ENCODE peak calls at places on chromosomes 13 and 19, in seven cellular contexts. One of them, this sample, is unnamed.

GRCh38 chr19:55018633-55019032 is 19.4 kb downstream of the GP6 start:
- DNase-seq in tibial artery: no peak
- DNase-seq in GM23338: no peak
- DNase-seq in colonic mucosa: no peak
- DNase-seq in fibroblast of pulmonary artery: no peak
- DNase-seq in astrocyte of the cerebellum: no peak
- DNase-seq in thyroid gland: no peak
- DNase-seq in this sample: no peak

GRCh38 chr13:42547615-42548014 is 26.3 kb upstream of the TNFSF11 start:
- DNase-seq in colonic mucosa: no peak
- DNase-seq in tibial artery: no peak
- DNase-seq in GM23338: no peak
- DNase-seq in fibroblast of pulmonary artery: no peak
- DNase-seq in thyroid gland: no peak
- DNase-seq in astrocyte of the cerebellum: no peak
- DNase-seq in this sample: no peak

GRCh38 chr19:44741258-44741731 is 7.2 kb upstream of the BCL3 start:
- DNase-seq in tibial artery: no peak
- DNase-seq in astrocyte of the cerebellum: no peak
- DNase-seq in fibroblast of pulmonary artery: peak; percentile 45
- DNase-seq in thyroid gland: no peak
- DNase-seq in GM23338: no peak
- DNase-seq in colonic mucosa: peak; percentile 57
- DNase-seq in this sample: no peak

GRCh38 chr13:104011505-104012270 is 945.5 kb upstream of the SLC10A2 start:
- DNase-seq in thyroid gland: peak; percentile 81
- DNase-seq in colonic mucosa: no peak
- DNase-seq in astrocyte of the cerebellum: peak; percentile 33
- DNase-seq in GM23338: peak; percentile 13
- DNase-seq in tibial artery: no peak
- DNase-seq in fibroblast of pulmonary artery: no peak
- DNase-seq in this sample: no peak

GRCh38 chr13:33548065-33548464 is 262.5 kb upstream of the STARD13 start:
- DNase-seq in astrocyte of the cerebellum: no peak
- DNase-seq in colonic mucosa: no peak
- DNase-seq in tibial artery: no peak
- DNase-seq in GM23338: no peak
- DNase-seq in fibroblast of pulmonary artery: no peak
- DNase-seq in thyroid gland: no peak
- DNase-seq in this sample: no peak

GRCh38 chr13:110850840-110851239 is 64.0 kb downstream of the ANKRD10 start:
- DNase-seq in fibroblast of pulmonary artery: no peak
- DNase-seq in colonic mucosa: no peak
- DNase-seq in GM23338: no peak
- DNase-seq in astrocyte of the cerebellum: no peak
- DNase-seq in tibial artery: no peak
- DNase-seq in thyroid gland: no peak
- DNase-seq in this sample: no peak

GRCh38 chr13:30388401-30389283 is 33.7 kb upstream of the UBE2L5 start:
- DNase-seq in colonic mucosa: no peak
- DNase-seq in astrocyte of the cerebellum: no peak
- DNase-seq in tibial artery: no peak
- DNase-seq in GM23338: peak; percentile 43
- DNase-seq in thyroid gland: no peak
- DNase-seq in fibroblast of pulmonary artery: peak; percentile 21
- DNase-seq in this sample: no peak

GRCh38 chr19:55353803-55354697 is 469 bp downstream of the COX6B2 start:
- DNase-seq in GM23338: peak; percentile 89
- DNase-seq in fibroblast of pulmonary artery: peak; percentile 41
- DNase-seq in thyroid gland: peak; percentile 29
- DNase-seq in colonic mucosa: peak; percentile 84
- DNase-seq in tibial artery: peak; percentile 40
- DNase-seq in astrocyte of the cerebellum: no peak
- DNase-seq in this sample: no peak

GRCh38 chr19:29861575-29861974 is 49.8 kb downstream of the CCNE1 start:
- DNase-seq in thyroid gland: no peak
- DNase-seq in GM23338: no peak
- DNase-seq in astrocyte of the cerebellum: no peak
- DNase-seq in fibroblast of pulmonary artery: no peak
- DNase-seq in tibial artery: no peak
- DNase-seq in colonic mucosa: no peak
- DNase-seq in this sample: no peak

GRCh38 chr13:100269837-100270236 is 180.9 kb downstream of the PCCA start:
- DNase-seq in GM23338: no peak
- DNase-seq in tibial artery: peak; percentile 73
- DNase-seq in colonic mucosa: peak; percentile 62
- DNase-seq in fibroblast of pulmonary artery: peak; percentile 94
- DNase-seq in thyroid gland: peak; percentile 61
- DNase-seq in astrocyte of the cerebellum: peak; percentile 54
- DNase-seq in this sample: peak; percentile 37

GRCh38 chr13:32905063-32905863 is 111.0 kb upstream of the KL start:
- DNase-seq in GM23338: peak; percentile 14
- DNase-seq in tibial artery: no peak
- DNase-seq in thyroid gland: no peak
- DNase-seq in astrocyte of the cerebellum: no peak
- DNase-seq in fibroblast of pulmonary artery: no peak
- DNase-seq in colonic mucosa: no peak
- DNase-seq in this sample: no peak

GRCh38 chr13:76016799-76017198 is 380.7 kb downstream of the LMO7 start:
- DNase-seq in tibial artery: no peak
- DNase-seq in thyroid gland: peak; percentile 12
- DNase-seq in astrocyte of the cerebellum: no peak
- DNase-seq in colonic mucosa: peak; percentile 26
- DNase-seq in fibroblast of pulmonary artery: peak; percentile 46
- DNase-seq in GM23338: peak; percentile 80
- DNase-seq in this sample: no peak

GRCh38 chr13:72853000-72853399 is 71.1 kb downstream of the PIBF1 start:
- DNase-seq in GM23338: no peak
- DNase-seq in colonic mucosa: no peak
- DNase-seq in thyroid gland: no peak
- DNase-seq in fibroblast of pulmonary artery: peak; percentile 22
- DNase-seq in astrocyte of the cerebellum: no peak
- DNase-seq in tibial artery: no peak
- DNase-seq in this sample: no peak

GRCh38 chr13:78655007-78655406 is 3.9 kb downstream of the OBI1 start:
- DNase-seq in thyroid gland: no peak
- DNase-seq in astrocyte of the cerebellum: no peak
- DNase-seq in colonic mucosa: no peak
- DNase-seq in tibial artery: no peak
- DNase-seq in fibroblast of pulmonary artery: no peak
- DNase-seq in GM23338: no peak
- DNase-seq in this sample: no peak

GRCh38 chr19:45469132-45469834 is 1.5 kb downstream of the FOSB start:
- DNase-seq in astrocyte of the cerebellum: peak; percentile 80
- DNase-seq in colonic mucosa: peak; percentile 93
- DNase-seq in fibroblast of pulmonary artery: peak; percentile 94
- DNase-seq in GM23338: peak; percentile 96
- DNase-seq in tibial artery: peak; percentile 92
- DNase-seq in thyroid gland: peak; percentile 94
- DNase-seq in this sample: peak; percentile 89

GRCh38 chr13:21684576-21684975 is 13.7 kb downstream of the FGF9 start:
- DNase-seq in fibroblast of pulmonary artery: no peak
- DNase-seq in thyroid gland: no peak
- DNase-seq in colonic mucosa: no peak
- DNase-seq in GM23338: no peak
- DNase-seq in astrocyte of the cerebellum: no peak
- DNase-seq in tibial artery: no peak
- DNase-seq in this sample: no peak

GRCh38 chr13:73428137-73428536 is 369.3 kb downstream of the KLF5 start:
- DNase-seq in colonic mucosa: no peak
- DNase-seq in fibroblast of pulmonary artery: peak; percentile 80
- DNase-seq in GM23338: no peak
- DNase-seq in astrocyte of the cerebellum: peak; percentile 81
- DNase-seq in tibial artery: no peak
- DNase-seq in thyroid gland: no peak
- DNase-seq in this sample: peak; percentile 4

GRCh38 chr13:95156208-95156607 is 145.0 kb downstream of the ABCC4 start:
- DNase-seq in GM23338: no peak
- DNase-seq in astrocyte of the cerebellum: peak; percentile 13
- DNase-seq in thyroid gland: no peak
- DNase-seq in colonic mucosa: no peak
- DNase-seq in fibroblast of pulmonary artery: peak; percentile 65
- DNase-seq in tibial artery: no peak
- DNase-seq in this sample: no peak
- TF ChIP-seq CTCF in GM23338: peak; percentile 48
- TF ChIP-seq CTCF in astrocyte of the cerebellum: peak; percentile 37
- TF ChIP-seq CTCF in thyroid gland: no peak
- TF ChIP-seq CTCF in colonic mucosa: no peak
- TF ChIP-seq CTCF in fibroblast of pulmonary artery: peak; percentile 47
- TF ChIP-seq CTCF in tibial artery: no peak
- TF ChIP-seq CTCF in this sample: peak; percentile 25

GRCh38 chr19:10896851-10897526 is 25.6 kb downstream of the CARM1 start:
- DNase-seq in tibial artery: no peak
- DNase-seq in fibroblast of pulmonary artery: no peak
- DNase-seq in thyroid gland: no peak
- DNase-seq in colonic mucosa: peak; percentile 40
- DNase-seq in GM23338: no peak
- DNase-seq in astrocyte of the cerebellum: no peak
- DNase-seq in this sample: no peak

GRCh38 chr19:10894911-10895213 is 23.5 kb downstream of the CARM1 start:
- DNase-seq in astrocyte of the cerebellum: no peak
- DNase-seq in fibroblast of pulmonary artery: no peak
- DNase-seq in colonic mucosa: no peak
- DNase-seq in tibial artery: no peak
- DNase-seq in GM23338: peak; percentile 35
- DNase-seq in thyroid gland: no peak
- DNase-seq in this sample: no peak

GRCh38 chr19:10895363-10895762 is 24.0 kb downstream of the CARM1 start:
- DNase-seq in GM23338: no peak
- DNase-seq in colonic mucosa: no peak
- DNase-seq in thyroid gland: no peak
- DNase-seq in fibroblast of pulmonary artery: no peak
- DNase-seq in tibial artery: no peak
- DNase-seq in astrocyte of the cerebellum: no peak
- DNase-seq in this sample: no peak

GRCh38 chr19:10898633-10899032 is 27.3 kb downstream of the CARM1 start:
- DNase-seq in astrocyte of the cerebellum: no peak
- DNase-seq in tibial artery: no peak
- DNase-seq in fibroblast of pulmonary artery: no peak
- DNase-seq in thyroid gland: no peak
- DNase-seq in GM23338: no peak
- DNase-seq in colonic mucosa: no peak
- DNase-seq in this sample: no peak

DNA sequence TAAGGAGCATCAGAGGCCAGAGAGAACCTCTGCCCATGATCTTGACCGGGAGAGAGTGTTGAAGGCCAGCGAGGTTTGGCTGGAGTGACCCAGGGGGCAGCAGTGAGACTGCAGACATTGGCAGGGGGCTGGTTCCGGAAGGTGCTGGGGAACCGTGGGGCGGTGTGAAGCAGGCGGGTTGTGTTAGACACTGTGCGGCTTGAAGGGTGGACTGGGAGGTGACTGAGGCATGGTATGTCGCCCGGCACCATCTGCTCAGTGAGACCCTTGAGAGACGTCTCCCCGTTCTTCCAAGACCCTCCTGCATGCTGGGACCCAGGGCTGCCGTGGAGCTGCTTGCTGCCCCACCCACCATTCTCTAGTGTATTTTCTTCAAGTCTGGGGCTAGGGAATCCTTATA is 24.6 kb downstream of the CARM1 start:
- DNase-seq in thyroid gland: no peak
- DNase-seq in fibroblast of pulmonary artery: no peak
- DNase-seq in astrocyte of the cerebellum: no peak
- DNase-seq in GM23338: peak; percentile 74
- DNase-seq in colonic mucosa: no peak
- DNase-seq in tibial artery: no peak
- DNase-seq in this sample: no peak
- TF ChIP-seq CTCF in thyroid gland: no peak
- TF ChIP-seq CTCF in fibroblast of pulmonary artery: no peak
- TF ChIP-seq CTCF in astrocyte of the cerebellum: peak; percentile 24
- TF ChIP-seq CTCF in GM23338: peak; percentile 47
- TF ChIP-seq CTCF in colonic mucosa: no peak
- TF ChIP-seq CTCF in tibial artery: no peak
- TF ChIP-seq CTCF in this sample: no peak

GRCh38 chr19:7698583-7698982 is 3.3 kb downstream of the FCER2 start:
- DNase-seq in astrocyte of the cerebellum: no peak
- DNase-seq in colonic mucosa: no peak
- DNase-seq in thyroid gland: no peak
- DNase-seq in GM23338: no peak
- DNase-seq in tibial artery: no peak
- DNase-seq in fibroblast of pulmonary artery: no peak
- DNase-seq in this sample: no peak
- TF ChIP-seq CTCF in astrocyte of the cerebellum: no peak
- TF ChIP-seq CTCF in colonic mucosa: no peak
- TF ChIP-seq CTCF in thyroid gland: no peak
- TF ChIP-seq CTCF in GM23338: no peak
- TF ChIP-seq CTCF in tibial artery: no peak
- TF ChIP-seq CTCF in fibroblast of pulmonary artery: no peak
- TF ChIP-seq CTCF in this sample: no peak

DNA sequence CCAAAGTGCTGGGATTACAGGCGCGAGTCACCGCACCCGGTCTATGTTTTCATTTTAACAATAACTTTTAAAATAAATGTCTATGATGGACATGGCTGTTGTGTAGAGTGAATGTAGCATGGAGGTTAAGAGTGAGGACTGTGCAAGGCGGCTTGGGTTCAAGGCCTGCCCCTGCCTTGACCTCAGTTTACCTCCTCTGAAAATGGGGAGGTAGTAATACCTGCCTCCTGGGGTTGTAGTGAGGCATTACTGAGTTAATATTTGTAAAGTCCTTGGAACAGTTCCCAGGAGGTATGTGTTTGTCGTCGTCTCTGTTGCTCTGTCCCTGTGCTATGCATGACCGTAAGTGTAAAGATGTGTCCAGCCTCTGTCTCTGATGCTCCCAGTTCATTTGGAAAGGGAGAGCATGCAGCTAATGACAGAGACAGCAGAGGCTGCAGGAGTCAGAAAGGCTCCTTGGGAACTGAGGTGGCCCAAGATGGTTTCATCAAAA is 9.4 kb downstream of the GARRE1 start:
- DNase-seq in thyroid gland: no peak
- DNase-seq in astrocyte of the cerebellum: no peak
- DNase-seq in tibial artery: no peak
- DNase-seq in fibroblast of pulmonary artery: no peak
- DNase-seq in GM23338: no peak
- DNase-seq in colonic mucosa: no peak
- DNase-seq in this sample: no peak
- TF ChIP-seq CTCF in thyroid gland: no peak
- TF ChIP-seq CTCF in astrocyte of the cerebellum: no peak
- TF ChIP-seq CTCF in tibial artery: no peak
- TF ChIP-seq CTCF in fibroblast of pulmonary artery: no peak
- TF ChIP-seq CTCF in GM23338: no peak
- TF ChIP-seq CTCF in colonic mucosa: no peak
- TF ChIP-seq CTCF in this sample: no peak

GRCh38 chr19:39533003-39533512 is 406 bp upstream of the EID2B start:
- DNase-seq in thyroid gland: no peak
- DNase-seq in colonic mucosa: no peak
- DNase-seq in astrocyte of the cerebellum: no peak
- DNase-seq in GM23338: no peak
- DNase-seq in tibial artery: no peak
- DNase-seq in fibroblast of pulmonary artery: no peak
- DNase-seq in this sample: no peak
- TF ChIP-seq CTCF in thyroid gland: no peak
- TF ChIP-seq CTCF in colonic mucosa: no peak
- TF ChIP-seq CTCF in astrocyte of the cerebellum: no peak
- TF ChIP-seq CTCF in GM23338: no peak
- TF ChIP-seq CTCF in tibial artery: no peak
- TF ChIP-seq CTCF in fibroblast of pulmonary artery: no peak
- TF ChIP-seq CTCF in this sample: no peak

GRCh38 chr19:18519962-18520847 is 1.7 kb downstream of the ELL start:
- DNase-seq in GM23338: peak; percentile 85
- DNase-seq in fibroblast of pulmonary artery: peak; percentile 83
- DNase-seq in astrocyte of the cerebellum: peak; percentile 29
- DNase-seq in tibial artery: peak; percentile 58
- DNase-seq in thyroid gland: peak; percentile 83
- DNase-seq in colonic mucosa: peak; percentile 79
- DNase-seq in this sample: no peak
- TF ChIP-seq CTCF in GM23338: peak; percentile 73
- TF ChIP-seq CTCF in fibroblast of pulmonary artery: peak; percentile 64
- TF ChIP-seq CTCF in astrocyte of the cerebellum: peak; percentile 74
- TF ChIP-seq CTCF in tibial artery: peak; percentile 44
- TF ChIP-seq CTCF in thyroid gland: no peak
- TF ChIP-seq CTCF in colonic mucosa: peak; percentile 55
- TF ChIP-seq CTCF in this sample: peak; percentile 61